ENCODE peak calls at places on chromosomes 6 and 20, in seven cellular contexts. A is right lobe of liver, H is upper lobe of left lung, M is heart left ventricle, O is A549, L is GM12878, Y is gastrocnemius medialis. G is an unnamed sample.

GRCh38 chr6:115873901-115874300 is 186.8 kb downstream of the FRK start:
- ATAC-seq in O (no peak), H (no peak), L (no peak), A (peak; percentile 72), M (no peak), Y (no peak), G (no peak)

GRCh38 chr6:143210420-143210819 is 149.7 kb downstream of the AIG1 start:
- ATAC-seq in Y (no peak), H (no peak), O (no peak), A (no peak), M (no peak), L (no peak), G (no peak)

GRCh38 chr6:53634184-53634631 is 31.3 kb downstream of the KLHL31 start:
- ATAC-seq in A (peak; percentile 75), H (no peak), O (no peak), M (no peak), Y (no peak), L (peak; percentile 91), G (no peak)

GRCh38 chr6:125075741-125076481 is 77.7 kb upstream of the TPD52L1 start:
- ATAC-seq in A (no peak), O (no peak), H (no peak), Y (no peak), L (no peak), M (no peak), G (no peak)

GRCh38 chr20:44326391-44327159 is 10.3 kb upstream of the R3HDML start:
- ATAC-seq in Y (no peak), O (no peak), H (peak; percentile 17), L (peak; percentile 53), A (no peak), M (peak; percentile 50), G (no peak)

GRCh38 chr20:37375227-37375626 is 29.3 kb downstream of the SRC start:
- ATAC-seq in L (peak; percentile 64), A (no peak), M (no peak), H (no peak), Y (no peak), O (no peak), G (no peak)

GRCh38 chr6:154213782-154214181 is 142.8 kb downstream of the IPCEF1 start:
- ATAC-seq in O (no peak), M (no peak), A (no peak), L (no peak), H (no peak), Y (no peak), G (no peak)

GRCh38 chr6:105458552-105458951 is 55.7 kb upstream of the PREP start:
- ATAC-seq in Y (no peak), M (no peak), O (no peak), L (peak; percentile 79), H (no peak), A (no peak), G (no peak)

GRCh38 chr6:46116289-46116688 is 13.5 kb upstream of the ENPP4 start:
- ATAC-seq in O (no peak), H (no peak), M (no peak), A (no peak), Y (no peak), L (peak; percentile 41), G (no peak)

GRCh38 chr6:158941246-158941645 is 58.8 kb downstream of the RSPH3 start:
- ATAC-seq in L (no peak), A (no peak), O (no peak), M (no peak), H (no peak), Y (no peak), G (no peak)

GRCh38 chr20:20497242-20497985 is 129.5 kb downstream of the INSM1 start:
- ATAC-seq in Y (no peak), A (no peak), L (peak; percentile 85), O (no peak), H (no peak), M (no peak), G (no peak)

GRCh38 chr6:116557863-116558262 is 4.3 kb downstream of the CALHM4 start:
- ATAC-seq in L (no peak), A (peak; percentile 49), O (peak; percentile 94), Y (peak; percentile 44), M (peak; percentile 91), H (no peak), G (no peak)

GRCh38 chr6:126919947-126920346 is 198.5 kb upstream of the RSPO3 start:
- ATAC-seq in A (no peak), O (peak; percentile 92), Y (no peak), L (no peak), M (no peak), H (no peak), G (no peak)

GRCh38 chr6:1131285-1132079 is 180.4 kb upstream of the FOXQ1 start:
- ATAC-seq in M (peak; percentile 55), O (no peak), H (peak; percentile 31), L (no peak), A (peak; percentile 78), Y (no peak), G (no peak)

GRCh38 chr6:134199848-134200606 is 117.9 kb downstream of the SGK1 start:
- ATAC-seq in M (no peak), L (no peak), O (no peak), A (peak; percentile 81), H (no peak), Y (no peak), G (no peak)

GRCh38 chr6:133953634-133954415 is 801 bp downstream of the TBPL1 start:
- ATAC-seq in O (no peak), A (no peak), L (peak; percentile 16), Y (no peak), H (no peak), M (no peak), G (no peak)

GRCh38 chr6:106360410-106360988 is at the start of gene CRYBG1:
- ATAC-seq in L (peak; percentile 92), Y (no peak), O (peak; percentile 97), H (peak; percentile 92), M (peak; percentile 74), A (peak; percentile 95), G (peak; percentile 69)

GRCh38 chr6:26285143-26286134 is 79.6 kb upstream of the BTN3A2 start:
- ATAC-seq in H (peak; percentile 97), M (peak; percentile 95), A (peak; percentile 90), L (peak; percentile 84), O (peak; percentile 81), Y (peak; percentile 91), G (peak; percentile 96)
- TF ChIP-seq POLR2A in H (peak; percentile 91), M (peak; percentile 78), A (peak; percentile 68), L (peak; percentile 95), O (peak; percentile 92), Y (peak; percentile 66), G (peak; percentile 86)

GRCh38 chr20:45910670-45911485 is 1.1 kb downstream of the PLTP start:
- ATAC-seq in H (peak; percentile 94), Y (peak; percentile 85), A (peak; percentile 83), O (peak; percentile 96), M (peak; percentile 92), L (peak; percentile 96), G (peak; percentile 93)
- TF ChIP-seq POLR2A in H (no peak), Y (peak; percentile 42), A (peak; percentile 32), O (no peak), M (peak; percentile 60), L (peak; percentile 77), G (peak; percentile 23)

DNA sequence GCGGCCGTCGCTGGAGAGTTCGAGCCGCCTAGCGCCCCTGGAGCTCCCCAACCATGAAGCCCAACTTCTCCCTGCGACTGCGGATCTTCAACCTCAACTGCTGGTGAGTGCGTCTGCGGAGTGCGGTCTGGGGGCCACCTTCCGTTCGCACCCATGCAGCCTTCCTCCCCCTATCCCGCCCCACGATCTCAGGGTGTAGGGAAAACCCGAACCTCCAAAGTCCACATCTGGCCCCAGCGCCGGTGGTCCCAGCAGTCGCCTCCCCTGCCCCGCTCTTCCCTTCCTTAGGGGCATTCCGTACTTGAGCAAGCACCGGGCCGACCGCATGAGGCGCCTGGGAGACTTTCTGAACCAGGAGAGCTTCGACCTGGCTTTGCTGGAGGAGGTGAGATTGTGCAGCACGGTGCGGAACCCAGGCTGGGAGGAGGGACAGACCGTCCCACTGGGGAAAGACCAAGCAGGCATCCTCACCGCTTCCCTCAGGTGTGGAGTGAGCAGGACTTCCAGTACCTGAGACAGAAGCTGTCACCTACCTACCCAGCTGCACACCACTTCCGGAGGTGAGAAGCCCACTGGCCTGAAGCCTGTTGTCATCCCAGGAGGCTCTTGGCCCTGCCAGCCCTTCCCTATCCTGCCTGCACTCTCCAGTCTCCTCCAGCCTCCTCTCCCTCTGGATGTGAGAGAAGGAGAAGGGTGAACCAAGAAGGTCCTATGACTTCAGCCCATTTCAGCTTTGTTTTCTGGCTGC is 719 bp downstream of the SMPD2 start:
- ATAC-seq in O (peak; percentile 72), H (peak; percentile 51), M (peak; percentile 42), Y (peak; percentile 38), L (peak; percentile 59), A (peak; percentile 58), G (peak; percentile 17)
- TF ChIP-seq POLR2A in O (no peak), H (no peak), M (no peak), Y (no peak), L (peak; percentile 17), A (no peak), G (no peak)

DNA sequence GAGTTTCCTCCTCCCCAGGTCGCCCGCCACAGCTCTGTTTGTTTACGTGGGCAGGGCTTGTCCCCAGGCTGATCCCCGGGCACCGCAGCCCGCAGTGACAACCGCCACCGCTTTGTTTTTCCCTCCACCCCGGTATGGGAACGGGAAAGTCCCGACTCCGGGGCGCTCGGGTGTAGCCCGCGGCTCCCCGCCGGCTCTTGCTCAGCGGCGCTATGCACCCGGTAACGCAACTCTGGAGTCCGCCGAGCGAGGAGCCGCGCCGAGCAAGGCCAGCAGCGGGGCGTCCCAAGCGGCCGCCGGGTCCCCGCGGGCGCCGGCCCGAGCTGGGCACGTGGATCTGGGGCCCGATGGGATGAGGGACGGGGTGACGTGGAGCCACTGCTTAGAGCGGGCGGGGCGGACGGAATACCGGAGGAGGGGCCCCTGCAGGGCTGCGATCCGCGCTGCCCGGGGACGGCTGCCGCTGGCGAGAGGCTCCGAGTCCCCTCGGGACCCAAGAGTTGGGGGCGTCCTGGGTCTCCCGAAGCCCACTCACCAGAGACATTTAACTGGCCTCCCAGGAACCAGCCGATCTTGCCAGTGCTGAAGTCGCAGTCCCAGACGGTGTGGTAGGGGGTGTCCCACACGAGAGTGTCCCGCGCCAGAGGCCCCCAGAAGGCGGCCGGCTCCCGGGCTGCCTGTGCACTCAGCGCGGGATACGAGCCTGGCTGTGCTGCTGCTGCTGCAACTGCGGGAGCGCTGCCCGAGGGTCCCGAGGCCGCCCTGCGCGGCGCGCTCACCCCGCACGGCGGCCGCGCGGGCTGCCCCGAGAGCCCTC is 497 bp downstream of the ACSS1 start:
- ATAC-seq in Y (peak; percentile 70), A (peak; percentile 71), M (peak; percentile 84), H (peak; percentile 81), O (peak; percentile 81), L (peak; percentile 63), G (peak; percentile 72)
- TF ChIP-seq POLR2A in Y (peak; percentile 89), A (peak; percentile 39), M (peak; percentile 56), H (peak; percentile 60), O (no peak), L (peak; percentile 74), G (peak; percentile 64)

DNA sequence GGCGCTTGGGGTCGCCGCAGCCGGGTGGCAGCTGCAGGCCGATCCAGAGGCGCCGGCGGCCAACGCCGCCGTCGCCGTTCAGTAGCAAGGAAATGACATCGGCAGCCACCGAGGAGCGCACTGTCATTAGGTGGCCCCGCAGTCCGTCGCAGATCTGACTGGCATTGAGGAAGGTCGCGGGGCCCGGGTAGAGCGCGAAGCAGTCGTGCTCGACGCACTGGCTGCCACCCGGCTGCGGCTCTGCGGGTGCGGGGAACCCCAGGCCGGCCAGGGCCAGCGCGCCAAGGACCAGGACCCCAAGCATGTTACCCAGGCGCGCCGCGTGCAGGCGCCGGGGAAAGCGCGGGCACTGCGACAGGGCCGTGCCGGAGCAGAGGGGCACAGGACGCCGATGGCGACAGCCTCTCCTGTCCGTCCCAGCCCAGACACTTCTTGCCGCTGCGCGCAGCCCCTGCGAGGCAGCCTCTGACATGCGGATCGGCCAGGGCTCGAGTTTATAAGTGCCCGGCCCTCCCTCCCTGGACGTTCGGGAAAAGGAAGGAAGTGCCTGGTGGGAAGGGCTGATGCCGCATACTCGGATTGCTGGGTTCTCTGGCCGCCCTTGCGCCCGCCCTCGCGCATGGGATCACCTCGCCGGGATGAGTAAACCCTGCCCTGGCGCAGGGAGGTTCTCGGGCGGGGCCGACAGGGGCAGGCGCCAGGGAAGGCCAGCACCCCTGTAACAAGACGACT is at the start of gene THBD:
- ATAC-seq in M (peak; percentile 72), H (peak; percentile 81), L (peak; percentile 15), Y (peak; percentile 60), O (peak; percentile 84), A (peak; percentile 58), G (peak; percentile 79)
- TF ChIP-seq POLR2A in M (peak; percentile 82), H (peak; percentile 92), L (no peak), Y (peak; percentile 78), O (peak; percentile 99), A (peak; percentile 73), G (peak; percentile 86)

G was measured in gastroesophageal sphincter.